ENCODE peak calls at places on chromosomes 3 and 15, in nine cellular contexts. D is A549, E is cardiac fibroblast, I is OCI-LY7, A is pancreas, R is ascending aorta, G is RWPE1, Q is osteocyte, N is ovary. T is an unnamed sample.

GRCh38 chr15:69044899-69045298 is 30.4 kb downstream of the NOX5 start:
- DNase-seq in D (peak; percentile 74), E (peak; percentile 89), I (no peak), A (no peak), R (peak; percentile 30), G (peak; percentile 82), Q (peak; percentile 30), N (no peak), T (no peak)

GRCh38 chr3:119643094-119643493 is 17.3 kb downstream of the POPDC2 start:
- DNase-seq in D (no peak), E (no peak), I (no peak), A (no peak), R (no peak), G (no peak), Q (no peak), N (no peak), T (no peak)

GRCh38 chr3:107382626-107383025 is 5.4 kb downstream of the CCDC54 start:
- DNase-seq in D (no peak), E (no peak), I (no peak), A (no peak), R (no peak), G (no peak), Q (no peak), N (no peak), T (no peak)

GRCh38 chr15:75153565-75154248 is 48.0 kb upstream of the C15orf39 start:
- DNase-seq in D (no peak), E (no peak), I (no peak), A (no peak), R (no peak), G (no peak), Q (no peak), N (no peak), T (no peak)

GRCh38 chr3:13296662-13297061 is 123.5 kb downstream of the NUP210 start:
- DNase-seq in D (no peak), E (no peak), I (peak; percentile 23), A (no peak), R (no peak), G (no peak), Q (no peak), N (no peak), T (no peak)

GRCh38 chr15:78256044-78256437 is 8.3 kb upstream of the DNAJA4 start:
- DNase-seq in D (no peak), E (no peak), I (no peak), A (no peak), R (no peak), G (no peak), Q (no peak), N (no peak), T (no peak)

GRCh38 chr15:41161336-41161735 is 45.3 kb upstream of the INO80 start:
- DNase-seq in D (peak; percentile 39), E (peak; percentile 40), I (no peak), A (no peak), R (no peak), G (no peak), Q (no peak), N (no peak), T (no peak)

GRCh38 chr3:14363976-14364375 is 38.4 kb upstream of the SLC6A6 start:
- DNase-seq in D (no peak), E (no peak), I (no peak), A (peak; percentile 34), R (no peak), G (no peak), Q (no peak), N (no peak), T (no peak)

DNA sequence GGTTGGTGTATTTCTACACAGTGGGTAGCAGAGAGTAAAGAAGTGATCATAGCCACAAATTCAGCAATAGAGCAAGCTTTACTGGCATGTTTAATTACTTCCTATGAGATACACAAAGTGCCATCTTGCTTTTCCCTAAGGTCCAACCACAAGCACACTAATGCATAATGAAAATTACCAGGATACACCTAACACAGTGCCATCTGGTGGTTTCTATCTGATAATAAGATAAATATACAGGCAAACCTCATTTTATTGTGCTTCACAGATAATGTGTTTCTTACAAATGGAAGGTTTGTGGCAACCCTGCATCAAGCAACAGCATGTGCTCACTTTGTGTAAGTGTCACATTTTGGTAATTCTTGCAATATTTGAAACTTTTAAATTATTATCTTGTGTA is 223.0 kb downstream of the NSUN3 start:
- DNase-seq in D (peak; percentile 14), E (peak; percentile 38), I (no peak), A (no peak), R (no peak), G (peak; percentile 24), Q (no peak), N (no peak), T (no peak)
- TF ChIP-seq CTCF in D (peak; percentile 21), E (peak; percentile 8), I (peak; percentile 49), A (no peak), R (no peak), G (peak; percentile 21), Q (peak; percentile 50), N (no peak), T (no peak)

GRCh38 chr3:68999605-69000004 is 13.9 kb downstream of the EOGT start:
- DNase-seq in D (no peak), E (no peak), I (no peak), A (no peak), R (no peak), G (no peak), Q (no peak), N (no peak), T (no peak)

GRCh38 chr3:68996356-68996995 is 17.0 kb downstream of the EOGT start:
- DNase-seq in D (no peak), E (peak; percentile 38), I (no peak), A (no peak), R (no peak), G (peak; percentile 53), Q (no peak), N (no peak), T (no peak)

DNA sequence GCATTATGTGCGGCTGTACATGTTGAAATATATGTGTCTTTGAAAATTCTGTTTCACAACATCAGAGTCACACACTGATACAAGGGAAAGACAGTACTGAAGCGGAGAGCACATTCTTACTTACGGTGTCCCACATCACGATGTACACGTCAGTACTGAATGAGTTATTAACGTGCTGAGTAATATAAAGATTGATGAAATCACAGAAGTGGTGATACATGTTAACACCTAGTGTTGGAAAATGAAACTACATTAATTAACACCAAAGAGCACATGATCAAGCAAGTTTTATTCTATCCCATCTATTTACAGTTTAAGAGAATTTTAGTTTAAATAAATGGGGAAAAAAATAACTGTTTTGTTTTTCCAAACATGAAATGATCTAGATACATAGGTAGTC is 15.6 kb downstream of the EOGT start:
- DNase-seq in D (no peak), E (no peak), I (no peak), A (no peak), R (no peak), G (peak; percentile 13), Q (no peak), N (no peak), T (no peak)
- TF ChIP-seq CTCF in D (no peak), E (no peak), I (peak; percentile 22), A (no peak), R (no peak), G (no peak), Q (no peak), N (no peak), T (no peak)

GRCh38 chr3:128850544-128850943 is 28.9 kb upstream of the ACAD9 start:
- DNase-seq in D (no peak), E (no peak), I (no peak), A (no peak), R (no peak), G (no peak), Q (no peak), N (no peak), T (no peak)

GRCh38 chr3:128847631-128848370 is 31.6 kb upstream of the ACAD9 start:
- DNase-seq in D (no peak), E (no peak), I (no peak), A (no peak), R (no peak), G (no peak), Q (no peak), N (no peak), T (no peak)

GRCh38 chr3:128846501-128846900 is 32.9 kb upstream of the ACAD9 start:
- DNase-seq in D (no peak), E (no peak), I (no peak), A (no peak), R (no peak), G (no peak), Q (no peak), N (no peak), T (no peak)

GRCh38 chr3:128851601-128852000 is 27.8 kb upstream of the ACAD9 start:
- DNase-seq in D (no peak), E (no peak), I (no peak), A (no peak), R (no peak), G (no peak), Q (no peak), N (no peak), T (no peak)

DNA sequence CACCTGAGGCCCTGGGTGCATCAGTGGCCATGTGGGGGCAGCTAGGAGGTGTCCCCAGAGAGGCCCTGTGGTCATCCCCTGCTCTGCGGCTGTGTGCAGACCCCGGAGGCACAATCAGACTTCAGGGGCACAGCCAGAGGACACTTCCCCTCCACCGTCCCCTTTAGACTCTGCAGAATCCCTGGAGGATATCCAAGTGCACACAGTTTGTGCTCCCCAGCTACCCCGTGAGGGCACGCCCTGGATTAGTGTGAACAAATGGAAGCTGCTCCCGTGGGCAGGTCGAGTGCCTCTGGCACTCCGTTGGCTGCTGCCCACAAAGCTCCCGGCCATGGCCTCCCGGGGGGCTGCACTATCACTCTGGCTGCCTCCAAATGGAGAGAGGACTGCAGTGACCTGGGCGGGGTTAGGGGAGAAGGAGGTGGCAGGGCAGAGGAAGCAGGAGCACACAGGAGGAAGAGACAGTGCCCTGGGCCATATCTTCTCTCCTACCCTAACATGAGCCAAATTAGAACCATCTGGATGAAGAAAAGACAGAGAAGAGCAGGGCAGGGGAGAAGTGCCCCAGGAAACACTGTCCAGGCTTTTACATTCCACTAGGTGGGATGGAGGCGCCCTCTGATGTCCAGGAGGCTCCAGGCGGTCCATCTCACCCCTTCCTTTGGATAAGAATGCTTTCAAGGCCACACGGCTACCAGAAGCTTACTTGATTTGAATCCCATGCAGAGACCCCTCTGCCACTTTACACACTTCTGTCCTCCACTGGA is 29.5 kb upstream of the ACAD9 start:
- DNase-seq in D (peak; percentile 9), E (peak; percentile 25), I (no peak), A (no peak), R (no peak), G (peak; percentile 11), Q (no peak), N (no peak), T (no peak)
- TF ChIP-seq CTCF in D (no peak), E (no peak), I (no peak), A (no peak), R (no peak), G (peak; percentile 12), Q (peak; percentile 46), N (no peak), T (no peak)

DNA sequence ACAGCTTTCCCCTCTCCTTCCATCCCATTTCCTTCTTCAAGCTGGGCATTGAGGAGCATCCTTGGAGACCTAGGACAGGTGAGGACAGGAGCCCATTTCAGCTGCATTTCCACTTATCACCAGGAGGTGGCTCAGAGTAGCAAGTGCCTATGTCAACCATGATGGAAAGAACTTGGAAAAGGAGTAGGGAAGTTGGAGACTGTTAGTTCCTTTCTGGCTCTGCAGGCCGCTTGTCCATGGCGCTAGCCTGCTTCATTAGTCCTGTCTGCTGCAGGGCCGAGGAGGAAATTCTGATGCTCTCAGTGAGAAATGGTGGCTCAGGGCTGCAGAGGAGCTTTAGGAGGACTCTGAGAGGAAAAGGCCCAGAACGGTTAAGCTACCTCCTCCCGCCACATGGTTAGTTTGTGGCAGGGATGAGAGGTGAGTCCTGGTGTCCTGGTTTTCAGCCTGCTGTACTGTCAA is 7.0 kb upstream of the CD276 start:
- DNase-seq in D (peak; percentile 61), E (peak; percentile 78), I (peak; percentile 50), A (peak; percentile 61), R (peak; percentile 82), G (peak; percentile 49), Q (peak; percentile 84), N (peak; percentile 55), T (peak; percentile 79)
- TF ChIP-seq CTCF in D (peak; percentile 47), E (peak; percentile 88), I (peak; percentile 84), A (peak; percentile 84), R (peak; percentile 89), G (peak; percentile 77), Q (peak; percentile 75), N (peak; percentile 88), T (peak; percentile 88)